ENCODE peak calls at places on chromosomes 13 and 19, in four cellular contexts. Q is pancreas, B is epithelial cell of esophagus, Z is WTC11. O is an unnamed sample.

GRCh38 chr19:49403404-49404187 is 15.5 kb downstream of the KASH5 start:
- DNase-seq in B (no peak), Z (peak; percentile 81), Q (no peak), O (no peak)

GRCh38 chr19:48480151-48480475 is 10.9 kb downstream of the CYTH2 start:
- DNase-seq in B (peak; percentile 32), Z (peak; percentile 73), Q (peak; percentile 66), O (no peak)

GRCh38 chr13:21075303-21076264 is 14.2 kb upstream of the LATS2 start:
- DNase-seq in B (peak; percentile 14), Z (peak; percentile 76), Q (no peak), O (no peak)

GRCh38 chr13:49540552-49540951 is 44.8 kb downstream of the PHF11 start:
- DNase-seq in Z (no peak), B (peak; percentile 15), Q (no peak), O (no peak)

GRCh38 chr19:6216996-6217751 is 62.6 kb downstream of the MLLT1 start:
- DNase-seq in B (no peak), Z (peak; percentile 48), Q (no peak), O (peak; percentile 44)

GRCh38 chr13:31980842-31981241 is 50.7 kb upstream of the FRY start:
- DNase-seq in Q (no peak), Z (no peak), B (no peak), O (no peak)

GRCh38 chr19:13887039-13887438 is 10.1 kb downstream of the NANOS3 start:
- DNase-seq in Z (no peak), B (peak; percentile 68), Q (no peak), O (no peak)

GRCh38 chr19:21843081-21843480 is 7.1 kb upstream of the ZNF43 start:
- DNase-seq in Z (no peak), Q (no peak), B (no peak), O (no peak)

GRCh38 chr19:42184401-42184861 is 33.0 kb downstream of the DEDD2 start:
- DNase-seq in B (peak; percentile 77), Z (peak; percentile 96), Q (peak; percentile 69), O (peak; percentile 73)

GRCh38 chr13:79749985-79750551 is 269.1 kb downstream of the NDFIP2 start:
- DNase-seq in Z (peak; percentile 30), Q (no peak), B (peak; percentile 67), O (no peak)

GRCh38 chr13:35388456-35388855 is 88.0 kb downstream of the MAB21L1 start:
- DNase-seq in B (no peak), Q (no peak), Z (no peak), O (no peak)

GRCh38 chr13:66558511-66558910 is 671.6 kb downstream of the PCDH9 start:
- DNase-seq in B (no peak), Z (no peak), Q (no peak), O (no peak)

GRCh38 chr13:98188544-98189166 is 11.6 kb upstream of the RNF113B start:
- DNase-seq in Q (no peak), Z (no peak), B (no peak), O (no peak)

GRCh38 chr13:72151241-72151640 is 284.2 kb upstream of the DACH1 start:
- DNase-seq in B (peak; percentile 80), Q (no peak), Z (no peak), O (no peak)

GRCh38 chr19:3732108-3732507 is 23.9 kb downstream of the TJP3 start:
- DNase-seq in B (no peak), Z (no peak), Q (no peak), O (no peak)
- TF ChIP-seq CTCF in B (no peak), Z (no peak), Q (no peak), O (peak; percentile 8)

DNA sequence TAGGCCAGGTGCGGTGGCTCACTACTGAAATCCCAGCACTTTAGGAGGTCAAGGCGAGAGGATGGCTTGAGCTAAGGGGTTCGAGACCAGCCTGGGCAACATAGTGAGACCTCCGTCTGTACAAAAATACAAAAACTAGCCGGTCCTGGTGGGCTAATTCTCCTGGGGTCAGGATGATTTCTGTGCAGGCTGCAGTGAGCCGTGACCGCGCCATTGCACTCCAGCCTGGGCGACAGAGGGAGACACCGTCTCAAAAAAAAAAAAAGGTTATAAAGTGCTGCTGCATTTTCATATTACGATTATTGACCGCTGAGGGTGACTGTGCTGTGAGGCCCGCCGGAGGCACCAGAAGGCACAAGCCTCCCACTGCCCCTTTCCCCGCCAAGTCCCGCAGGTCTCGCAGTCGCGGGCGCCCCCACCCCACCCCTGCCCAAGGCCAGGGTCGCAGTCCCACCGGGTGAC is 477 bp upstream of the PLEKHF1 start:
- DNase-seq in Z (no peak), B (no peak), Q (no peak), O (no peak)
- TF ChIP-seq CTCF in Z (no peak), B (no peak), Q (no peak), O (no peak)

GRCh38 chr19:46381346-46381745 is 32.0 kb downstream of the CCDC8 start:
- DNase-seq in B (no peak), Q (no peak), Z (no peak), O (no peak)
- TF ChIP-seq CTCF in B (no peak), Q (no peak), Z (no peak), O (no peak)

GRCh38 chr13:52130641-52131040 is 1.8 kb upstream of the NEK5 start:
- DNase-seq in Q (no peak), Z (no peak), B (peak; percentile 54), O (no peak)
- TF ChIP-seq CTCF in Q (no peak), Z (no peak), B (no peak), O (no peak)

GRCh38 chr13:33377825-33378224 is 92.3 kb upstream of the STARD13 start:
- DNase-seq in Z (no peak), Q (no peak), B (no peak), O (no peak)

GRCh38 chr13:33381906-33382305 is 96.4 kb upstream of the STARD13 start:
- DNase-seq in Q (no peak), Z (no peak), B (peak; percentile 3), O (no peak)

GRCh38 chr13:33383724-33384577 is 98.4 kb upstream of the STARD13 start:
- DNase-seq in Z (no peak), B (no peak), Q (peak; percentile 87), O (no peak)

GRCh38 chr13:33379597-33379996 is 94.0 kb upstream of the STARD13 start:
- DNase-seq in Q (peak; percentile 52), B (no peak), Z (peak; percentile 18), O (no peak)

DNA sequence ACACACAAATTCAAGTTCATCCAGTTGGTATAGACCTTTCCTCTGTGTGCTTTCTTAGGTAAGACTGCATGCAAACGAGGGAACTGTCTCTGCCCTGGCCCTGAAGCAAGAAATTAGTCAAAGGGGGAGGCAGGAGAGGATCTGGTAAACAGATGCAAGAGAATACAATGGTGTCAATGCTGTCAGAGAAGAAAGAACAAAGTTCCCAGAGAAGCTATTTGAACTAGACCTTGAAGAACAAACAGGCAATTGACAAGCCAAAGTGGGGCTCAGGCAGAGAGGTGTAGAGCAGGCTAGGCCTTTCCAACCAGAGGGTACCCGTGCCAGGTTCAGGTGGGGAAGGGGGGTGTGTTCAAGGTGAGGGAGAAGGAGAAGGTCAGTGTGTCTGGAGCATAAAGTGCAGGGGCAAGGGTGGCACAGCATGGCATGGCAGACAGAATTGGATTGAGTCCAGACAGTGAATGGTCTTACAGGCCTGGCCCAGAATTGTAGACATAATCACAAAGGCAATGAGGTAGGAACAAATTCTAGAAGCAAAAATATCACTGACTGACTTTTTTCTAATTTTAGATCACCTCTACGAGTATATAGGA is 95.0 kb upstream of the STARD13 start:
- DNase-seq in Z (no peak), B (no peak), Q (peak; percentile 25), O (no peak)
- TF ChIP-seq CTCF in Z (no peak), B (no peak), Q (no peak), O (no peak)

GRCh38 chr13:40468227-40468838 is 198.1 kb downstream of the FOXO1 start:
- DNase-seq in Z (no peak), Q (no peak), B (no peak), O (no peak)
- TF ChIP-seq CTCF in Z (no peak), Q (no peak), B (no peak), O (no peak)

GRCh38 chr19:39480337-39481228 is at the start of gene TIMM50:
- DNase-seq in Q (peak; percentile 95), Z (peak; percentile 100), B (peak; percentile 96), O (peak; percentile 94)
- TF ChIP-seq CTCF in Q (no peak), Z (no peak), B (no peak), O (no peak)

GRCh38 chr13:36841411-36841810 is 22.4 kb downstream of the RFXAP start:
- DNase-seq in Q (no peak), Z (no peak), B (peak; percentile 28), O (no peak)
- TF ChIP-seq CTCF in Q (no peak), Z (no peak), B (peak; percentile 17), O (no peak)

GRCh38 chr13:50990050-50990449 is 80.5 kb downstream of the RNASEH2B start:
- DNase-seq in Z (no peak), B (no peak), Q (no peak), O (no peak)

GRCh38 chr13:50993371-50993770 is 83.8 kb downstream of the RNASEH2B start:
- DNase-seq in B (no peak), Z (no peak), Q (no peak), O (no peak)

GRCh38 chr13:50990540-50991506 is 81.2 kb downstream of the RNASEH2B start:
- DNase-seq in Q (no peak), B (no peak), Z (no peak), O (no peak)

GRCh38 chr13:50991624-50992610 is 82.3 kb downstream of the RNASEH2B start:
- DNase-seq in Z (no peak), B (no peak), Q (no peak), O (no peak)

DNA sequence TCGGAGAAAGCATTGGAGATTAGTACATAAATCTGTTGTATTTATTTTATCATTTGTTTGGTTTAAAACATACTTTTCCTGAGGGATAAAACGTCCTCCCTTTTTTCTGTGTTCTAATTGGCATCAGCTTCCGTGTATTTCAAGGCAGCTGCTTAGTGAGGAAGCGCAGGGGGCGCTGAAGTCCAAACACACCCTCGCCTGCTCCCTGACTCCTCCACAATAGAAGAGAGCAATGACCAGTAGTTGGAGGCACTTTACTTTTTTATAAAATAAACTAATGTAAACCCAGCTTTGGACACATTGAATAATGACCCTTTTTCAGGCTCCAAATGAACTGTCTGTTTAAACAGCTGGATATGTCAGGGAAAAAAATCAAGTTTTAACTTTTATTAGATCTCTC is 79.9 kb downstream of the RNASEH2B start:
- DNase-seq in Z (no peak), Q (no peak), B (no peak), O (no peak)
- TF ChIP-seq CTCF in Z (no peak), Q (no peak), B (no peak), O (no peak)

O was measured in CD14-positive monocyte.